ENCODE peak calls at places on chromosome 7, in five cellular contexts. X is posterior vena cava, I is AG09319, P is astrocyte of the spinal cord, Y is activated T-cell treated with anti-CD3 and anti-CD28 coated beads for 1 hour. G is an unnamed sample.
A peak's percentile ranks its signal among the peaks of the same experiment; 100 is the strongest.

GRCh38 chr7:55060690-55061414 is 42.0 kb downstream of the EGFR start:
- DNase-seq in X (no peak), I (peak; percentile 73), P (peak; percentile 51), Y (no peak), G (no peak)

GRCh38 chr7:39741942-39742623 is 118.7 kb downstream of the RALA start:
- DNase-seq in X (peak; percentile 82), I (no peak), P (peak; percentile 37), Y (peak; percentile 26), G (no peak)

GRCh38 chr7:2612445-2613112 is 19.2 kb upstream of the TTYH3 start:
- DNase-seq in X (no peak), I (no peak), P (no peak), Y (no peak), G (no peak)

GRCh38 chr7:94375713-94376112 is 19.0 kb upstream of the COL1A2 start:
- DNase-seq in X (no peak), I (peak; percentile 95), P (peak; percentile 98), Y (no peak), G (no peak)

GRCh38 chr7:151740180-151740845 is 136.6 kb downstream of the PRKAG2 start:
- DNase-seq in X (no peak), I (no peak), P (no peak), Y (no peak), G (no peak)

GRCh38 chr7:44711528-44711927 is 37.1 kb upstream of the ZMIZ2 start:
- DNase-seq in X (peak; percentile 44), I (no peak), P (no peak), Y (no peak), G (no peak)

GRCh38 chr7:67267914-67268313 is 271.3 kb downstream of the TYW1 start:
- DNase-seq in X (no peak), I (no peak), P (no peak), Y (no peak), G (no peak)

GRCh38 chr7:33486626-33487025 is 357.3 kb downstream of the BBS9 start:
- DNase-seq in X (no peak), I (no peak), P (no peak), Y (no peak), G (no peak)

GRCh38 chr7:45092100-45092930 is 3.5 kb upstream of the NACAD start:
- DNase-seq in X (peak; percentile 26), I (no peak), P (no peak), Y (no peak), G (no peak)

GRCh38 chr7:101553018-101553770 is 75.9 kb downstream of the MYL10 start:
- DNase-seq in X (peak; percentile 70), I (no peak), P (no peak), Y (no peak), G (no peak)

GRCh38 chr7:139180700-139181311 is 50.2 kb upstream of the UBN2 start:
- DNase-seq in X (no peak), I (no peak), P (peak; percentile 5), Y (no peak), G (no peak)